ENCODE peak calls at places on chromosomes 1 and 21, in six cellular contexts. Q, D, L, X, A and F are unnamed samples.

GRCh38 chr1:109677459-109677858 is 9.6 kb downstream of the GSTM2 start:
- DNase-seq in D (peak), Q (no peak), X (no peak), L (no peak), A (no peak), F (no peak)

GRCh38 chr1:35598895-35599294 is 25.8 kb downstream of the TFAP2E start:
- DNase-seq in A (no peak), D (no peak), L (no peak), Q (no peak), X (no peak), F (no peak)

GRCh38 chr1:31702836-31703404 is 897 bp downstream of the COL16A1 start:
- DNase-seq in X (no peak), D (peak), A (no peak), Q (no peak), L (no peak), F (peak)

GRCh38 chr1:214352838-214353237 is 71.9 kb downstream of the SMYD2 start:
- DNase-seq in L (no peak), X (no peak), Q (no peak), A (no peak), D (peak), F (no peak)

GRCh38 chr21:19049567-19049966 is 646.0 kb upstream of the TMPRSS15 start:
- DNase-seq in X (no peak), D (no peak), L (no peak), A (no peak), Q (no peak), F (no peak)

GRCh38 chr1:55071477-55071876 is 32.1 kb downstream of the PCSK9 start:
- DNase-seq in A (peak), D (peak), X (no peak), Q (peak), L (peak), F (no peak)

GRCh38 chr1:25675729-25676476 is 59.3 kb downstream of the MAN1C1 start:
- DNase-seq in D (no peak), X (no peak), A (no peak), L (no peak), Q (no peak), F (no peak)

GRCh38 chr1:204134103-204134502 is 17.7 kb downstream of the ETNK2 start:
- DNase-seq in L (no peak), X (no peak), A (no peak), Q (no peak), D (no peak), F (no peak)

GRCh38 chr1:2132222-2133038 is 62.1 kb downstream of the FAAP20 start:
- DNase-seq in A (peak), Q (peak), D (peak), X (peak), L (peak), F (peak)

GRCh38 chr1:24957016-24957807 is 27.1 kb upstream of the RUNX3 start:
- DNase-seq in X (no peak), A (no peak), L (no peak), D (no peak), Q (no peak), F (peak)

GRCh38 chr21:32949701-32950100 is 76.0 kb upstream of the OLIG2 start:
- DNase-seq in A (peak), X (no peak), L (no peak), D (no peak), Q (no peak), F (no peak)

GRCh38 chr1:246860401-246860800 is 71.3 kb downstream of the AHCTF1 start:
- DNase-seq in A (no peak), L (no peak), X (no peak), Q (no peak), D (peak), F (no peak)

GRCh38 chr1:172180886-172181285 is 239.6 kb upstream of the C1orf105 start:
- DNase-seq in D (peak), A (no peak), L (peak), X (no peak), Q (no peak), F (peak)

GRCh38 chr1:208747979-208748378 is 503.8 kb upstream of the PLXNA2 start:
- DNase-seq in X (no peak), A (no peak), Q (no peak), D (no peak), L (no peak), F (no peak)

GRCh38 chr1:208748766-208749165 is 504.6 kb upstream of the PLXNA2 start:
- DNase-seq in A (no peak), L (no peak), Q (no peak), D (no peak), X (no peak), F (no peak)
- H3K18ac ChIP-seq in A (no peak), L (no peak), Q (no peak), D (no peak), X (no peak), F (no peak)

GRCh38 chr1:38670544-38671122 is 188.9 kb downstream of the RRAGC start:
- DNase-seq in Q (no peak), L (no peak), A (peak), D (no peak), X (no peak), F (no peak)

GRCh38 chr1:38677311-38677710 is 182.3 kb downstream of the RRAGC start:
- DNase-seq in Q (no peak), X (no peak), A (peak), L (no peak), D (no peak), F (no peak)

GRCh38 chr1:38677756-38678155 is 181.8 kb downstream of the RRAGC start:
- DNase-seq in A (no peak), Q (no peak), D (no peak), L (no peak), X (no peak), F (no peak)

GRCh38 chr1:38671221-38671620 is 188.4 kb downstream of the RRAGC start:
- DNase-seq in Q (no peak), X (no peak), A (peak), L (no peak), D (no peak), F (no peak)

DNA sequence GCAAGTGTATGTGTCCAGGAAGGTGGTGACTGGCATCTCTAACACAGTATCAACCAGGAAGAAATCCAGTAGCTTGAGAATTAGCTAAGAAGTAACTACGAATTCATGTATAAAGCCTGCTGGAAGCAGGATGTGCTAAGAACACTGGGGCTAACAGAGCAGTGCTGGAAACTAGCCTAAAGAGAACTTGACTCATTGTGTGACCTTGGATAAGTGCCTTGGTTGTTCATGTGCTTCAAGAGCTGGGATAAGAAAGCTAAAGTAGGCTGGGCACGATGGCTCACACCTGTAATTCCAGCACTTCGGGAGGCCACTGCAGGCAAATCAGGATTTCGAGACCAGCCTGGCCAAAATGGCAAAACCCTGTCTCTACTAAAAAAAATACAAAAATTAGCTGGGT is 186.9 kb downstream of the RRAGC start:
- DNase-seq in L (no peak), Q (no peak), A (peak), D (no peak), X (peak), F (no peak)
- H4K91ac ChIP-seq in L (no peak), Q (no peak), A (no peak), D (no peak), X (no peak), F (no peak)

DNA sequence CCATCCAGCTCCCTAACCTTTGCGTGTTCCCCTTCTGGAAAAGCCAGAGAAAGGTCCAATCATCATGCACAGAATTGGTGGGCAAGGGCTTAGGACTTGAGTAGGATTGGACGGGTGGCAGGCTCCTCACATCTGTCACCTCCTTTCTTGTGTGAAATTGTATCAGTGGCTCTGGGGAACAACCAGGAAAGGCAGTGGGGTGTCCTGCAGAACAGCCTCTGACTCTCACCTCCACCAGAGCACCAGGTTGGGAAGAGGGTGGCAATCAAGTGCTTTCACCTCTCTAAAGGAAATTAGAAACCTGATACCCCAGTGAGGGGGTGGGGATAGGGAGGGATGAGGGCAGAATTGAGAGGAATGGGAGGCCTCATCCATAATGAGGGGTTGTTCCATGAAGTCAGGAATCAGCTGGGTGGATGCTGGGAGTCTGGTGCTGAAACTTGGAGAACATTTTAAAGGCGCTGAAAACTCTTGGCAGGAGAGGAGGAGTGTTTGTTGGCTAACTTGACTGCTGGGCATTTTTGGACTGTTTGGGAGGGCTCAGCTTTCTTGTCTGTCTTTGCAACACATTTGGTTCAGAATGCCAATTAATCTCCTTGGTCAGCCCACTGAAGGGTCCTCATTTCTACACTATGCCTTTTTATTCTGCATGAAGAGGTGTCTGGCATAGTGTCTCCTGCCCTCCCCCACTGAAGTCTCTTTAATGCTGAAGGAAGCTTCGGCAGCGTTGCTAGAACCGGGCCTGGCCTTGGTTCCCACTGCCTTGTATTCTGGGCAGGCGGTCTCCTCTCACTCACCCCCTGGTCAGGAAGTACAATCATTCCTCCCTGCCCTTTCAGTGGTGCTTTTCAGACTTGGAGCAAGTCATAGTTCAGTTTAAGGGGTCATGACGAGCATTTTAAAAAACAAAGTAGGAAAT is 2.1 kb downstream of the PHGDH start:
- DNase-seq in D (peak), Q (peak), A (peak), X (no peak), L (peak), F (no peak)
- H3K18ac ChIP-seq in D (peak), Q (peak), A (peak), X (peak), L (no peak), F (peak)

GRCh38 chr1:5640845-5641244 is 351.4 kb downstream of the NPHP4 start:
- DNase-seq in A (peak), L (no peak), D (no peak), Q (peak), X (peak), F (no peak)
- H4K91ac ChIP-seq in A (no peak), L (no peak), D (no peak), Q (no peak), X (no peak), F (no peak)